ENCODE peak calls at places on chromosome 18, in five cellular contexts. One of them, this sample, is unnamed.

GRCh38 chr18:10530852-10531251 is 5.0 kb downstream of the NAPG start:
- DNase-seq in SK-N-SH: no peak
- DNase-seq in tibial artery: no peak
- DNase-seq in IMR-90: no peak
- DNase-seq in neural progenitor cell: no peak
- DNase-seq in this sample: no peak

GRCh38 chr18:14974576-14974975 is 226.6 kb downstream of the ANKRD30B start:
- DNase-seq in tibial artery: no peak
- DNase-seq in neural progenitor cell: no peak
- DNase-seq in SK-N-SH: no peak
- DNase-seq in IMR-90: no peak
- DNase-seq in this sample: no peak

GRCh38 chr18:69757733-69758132 is 189.9 kb downstream of the CD226 start:
- DNase-seq in SK-N-SH: no peak
- DNase-seq in neural progenitor cell: peak; percentile 23
- DNase-seq in tibial artery: no peak
- DNase-seq in IMR-90: peak; percentile 66
- DNase-seq in this sample: no peak

GRCh38 chr18:59957957-59958356 is 58.2 kb downstream of the PMAIP1 start:
- DNase-seq in SK-N-SH: peak; percentile 78
- DNase-seq in IMR-90: peak; percentile 83
- DNase-seq in neural progenitor cell: no peak
- DNase-seq in tibial artery: no peak
- DNase-seq in this sample: peak; percentile 74

GRCh38 chr18:3148930-3149535 is 70.7 kb downstream of the MYOM1 start:
- DNase-seq in SK-N-SH: no peak
- DNase-seq in neural progenitor cell: no peak
- DNase-seq in IMR-90: peak; percentile 5
- DNase-seq in tibial artery: no peak
- DNase-seq in this sample: no peak

GRCh38 chr18:58045265-58046086 is 1.4 kb downstream of the NEDD4L start:
- DNase-seq in IMR-90: peak; percentile 31
- DNase-seq in neural progenitor cell: peak; percentile 67
- DNase-seq in tibial artery: peak; percentile 28
- DNase-seq in SK-N-SH: peak; percentile 42
- DNase-seq in this sample: peak; percentile 48

GRCh38 chr18:29823671-29824070 is 1218.9 kb downstream of the DSC3 start:
- DNase-seq in IMR-90: no peak
- DNase-seq in tibial artery: no peak
- DNase-seq in neural progenitor cell: no peak
- DNase-seq in SK-N-SH: no peak
- DNase-seq in this sample: no peak

GRCh38 chr18:59566507-59566906 is 130.7 kb downstream of the CCBE1 start:
- DNase-seq in neural progenitor cell: no peak
- DNase-seq in IMR-90: peak; percentile 82
- DNase-seq in tibial artery: no peak
- DNase-seq in SK-N-SH: no peak
- DNase-seq in this sample: no peak

GRCh38 chr18:62446511-62446910 is 76.3 kb upstream of the ZCCHC2 start:
- DNase-seq in neural progenitor cell: no peak
- DNase-seq in SK-N-SH: no peak
- DNase-seq in tibial artery: no peak
- DNase-seq in IMR-90: no peak
- DNase-seq in this sample: no peak

GRCh38 chr18:26057208-26057821 is 33.1 kb downstream of the SS18 start:
- DNase-seq in IMR-90: peak; percentile 65
- DNase-seq in tibial artery: no peak
- DNase-seq in neural progenitor cell: no peak
- DNase-seq in SK-N-SH: peak; percentile 65
- DNase-seq in this sample: no peak

GRCh38 chr18:57901819-57902600 is 98.9 kb upstream of the ATP8B1 start:
- DNase-seq in SK-N-SH: no peak
- DNase-seq in neural progenitor cell: no peak
- DNase-seq in IMR-90: peak; percentile 16
- DNase-seq in tibial artery: no peak
- DNase-seq in this sample: no peak

GRCh38 chr18:63322908-63323634 is 3.5 kb upstream of the BCL2 start:
- DNase-seq in IMR-90: peak; percentile 73
- DNase-seq in SK-N-SH: peak; percentile 68
- DNase-seq in neural progenitor cell: peak; percentile 84
- DNase-seq in tibial artery: peak; percentile 42
- DNase-seq in this sample: peak; percentile 80

GRCh38 chr18:377088-377487 is 109.2 kb upstream of the THOC1 start:
- DNase-seq in neural progenitor cell: no peak
- DNase-seq in tibial artery: no peak
- DNase-seq in IMR-90: no peak
- DNase-seq in SK-N-SH: peak; percentile 37
- DNase-seq in this sample: no peak

GRCh38 chr18:2448565-2449151 is 122.6 kb downstream of the METTL4 start:
- DNase-seq in tibial artery: no peak
- DNase-seq in IMR-90: no peak
- DNase-seq in neural progenitor cell: no peak
- DNase-seq in SK-N-SH: no peak
- DNase-seq in this sample: no peak

GRCh38 chr18:62710417-62710816 is 4.9 kb upstream of the PHLPP1 start:
- DNase-seq in neural progenitor cell: no peak
- DNase-seq in SK-N-SH: peak; percentile 11
- DNase-seq in IMR-90: peak; percentile 33
- DNase-seq in tibial artery: no peak
- DNase-seq in this sample: no peak

GRCh38 chr18:65737346-65737745 is 13.5 kb upstream of the CDH7 start:
- DNase-seq in neural progenitor cell: peak; percentile 21
- DNase-seq in IMR-90: no peak
- DNase-seq in SK-N-SH: no peak
- DNase-seq in tibial artery: no peak
- DNase-seq in this sample: no peak

GRCh38 chr18:78979058-78979680 is 449 bp upstream of the SALL3 start:
- DNase-seq in IMR-90: no peak
- DNase-seq in tibial artery: no peak
- DNase-seq in SK-N-SH: peak; percentile 54
- DNase-seq in neural progenitor cell: peak; percentile 87
- DNase-seq in this sample: no peak

GRCh38 chr18:59478591-59478990 is 119.5 kb upstream of the LMAN1 start:
- DNase-seq in neural progenitor cell: no peak
- DNase-seq in SK-N-SH: peak; percentile 50
- DNase-seq in tibial artery: no peak
- DNase-seq in IMR-90: peak; percentile 47
- DNase-seq in this sample: no peak

GRCh38 chr18:7772496-7772861 is 205.4 kb downstream of the PTPRM start:
- DNase-seq in neural progenitor cell: no peak
- DNase-seq in tibial artery: no peak
- DNase-seq in SK-N-SH: no peak
- DNase-seq in IMR-90: no peak
- DNase-seq in this sample: no peak

GRCh38 chr18:24321071-24321470 is 76.6 kb downstream of the OSBPL1A start:
- DNase-seq in tibial artery: no peak
- DNase-seq in IMR-90: peak; percentile 9
- DNase-seq in SK-N-SH: no peak
- DNase-seq in neural progenitor cell: no peak
- DNase-seq in this sample: no peak

GRCh38 chr18:24315170-24315569 is 82.5 kb downstream of the OSBPL1A start:
- DNase-seq in SK-N-SH: no peak
- DNase-seq in neural progenitor cell: no peak
- DNase-seq in tibial artery: no peak
- DNase-seq in IMR-90: peak; percentile 83
- DNase-seq in this sample: no peak

GRCh38 chr18:24317370-24317769 is 80.3 kb downstream of the OSBPL1A start:
- DNase-seq in IMR-90: no peak
- DNase-seq in SK-N-SH: no peak
- DNase-seq in tibial artery: no peak
- DNase-seq in neural progenitor cell: no peak
- DNase-seq in this sample: no peak

GRCh38 chr18:24322594-24323136 is 75.0 kb downstream of the OSBPL1A start:
- DNase-seq in IMR-90: peak; percentile 58
- DNase-seq in SK-N-SH: no peak
- DNase-seq in neural progenitor cell: no peak
- DNase-seq in tibial artery: no peak
- DNase-seq in this sample: no peak

DNA sequence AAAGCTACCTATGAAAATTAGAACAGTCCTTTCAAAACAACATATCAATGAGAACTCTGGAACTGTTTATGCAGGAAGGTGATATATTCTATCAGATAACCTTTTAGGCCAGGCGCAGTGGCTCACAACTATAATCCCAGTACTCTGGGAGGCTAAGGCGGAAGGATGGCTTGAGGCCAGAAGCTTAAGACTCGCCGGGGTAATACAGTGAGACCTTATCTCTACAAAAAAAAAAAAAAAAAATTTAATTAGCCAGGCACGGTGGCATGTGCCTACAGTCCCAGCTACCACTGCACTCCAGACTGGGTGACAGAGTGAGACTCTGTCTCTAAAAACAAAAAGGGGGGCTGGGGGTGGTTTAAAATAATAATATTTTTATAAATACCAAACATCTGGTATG is 77.9 kb downstream of the OSBPL1A start:
- DNase-seq in SK-N-SH: peak; percentile 43
- DNase-seq in tibial artery: no peak
- DNase-seq in IMR-90: no peak
- DNase-seq in neural progenitor cell: no peak
- DNase-seq in this sample: no peak
- TF ChIP-seq CTCF in SK-N-SH: no peak
- TF ChIP-seq CTCF in tibial artery: no peak
- TF ChIP-seq CTCF in IMR-90: no peak
- TF ChIP-seq CTCF in neural progenitor cell: no peak
- TF ChIP-seq CTCF in this sample: no peak

GRCh38 chr18:54718436-54718773 is 109.9 kb upstream of the RAB27B start:
- DNase-seq in SK-N-SH: no peak
- DNase-seq in IMR-90: no peak
- DNase-seq in neural progenitor cell: no peak
- DNase-seq in tibial artery: no peak
- DNase-seq in this sample: no peak
- H3K4me3 ChIP-seq in SK-N-SH: peak overlapping the region; percentile 31
- H3K4me3 ChIP-seq in IMR-90: no peak overlapping the region
- H3K4me3 ChIP-seq in neural progenitor cell: no peak overlapping the region
- H3K4me3 ChIP-seq in tibial artery: no peak overlapping the region
- H3K4me3 ChIP-seq in this sample: no peak overlapping the region

GRCh38 chr18:74459877-74460276 is 2.8 kb upstream of the DIPK1C start:
- DNase-seq in neural progenitor cell: peak; percentile 70
- DNase-seq in IMR-90: no peak
- DNase-seq in tibial artery: no peak
- DNase-seq in SK-N-SH: peak; percentile 46
- DNase-seq in this sample: no peak
- TF ChIP-seq CTCF in neural progenitor cell: peak; percentile 57
- TF ChIP-seq CTCF in IMR-90: no peak
- TF ChIP-seq CTCF in tibial artery: no peak
- TF ChIP-seq CTCF in SK-N-SH: peak; percentile 37
- TF ChIP-seq CTCF in this sample: no peak

GRCh38 chr18:36185157-36185556 is 2.1 kb upstream of the MOCOS start:
- DNase-seq in neural progenitor cell: no peak
- DNase-seq in tibial artery: no peak
- DNase-seq in IMR-90: no peak
- DNase-seq in SK-N-SH: no peak
- DNase-seq in this sample: peak; percentile 19

GRCh38 chr18:36186461-36187137 is 698 bp upstream of the MOCOS start:
- DNase-seq in tibial artery: peak; percentile 29
- DNase-seq in neural progenitor cell: peak; percentile 43
- DNase-seq in IMR-90: no peak
- DNase-seq in SK-N-SH: peak; percentile 62
- DNase-seq in this sample: peak; percentile 37

GRCh38 chr18:36183987-36184386 is 3.3 kb upstream of the MOCOS start:
- DNase-seq in IMR-90: no peak
- DNase-seq in tibial artery: no peak
- DNase-seq in SK-N-SH: no peak
- DNase-seq in neural progenitor cell: no peak
- DNase-seq in this sample: no peak

GRCh38 chr18:36187138-36187825 is at the start of gene MOCOS:
- DNase-seq in tibial artery: peak; percentile 68
- DNase-seq in IMR-90: peak; percentile 42
- DNase-seq in SK-N-SH: peak; percentile 92
- DNase-seq in neural progenitor cell: peak; percentile 89
- DNase-seq in this sample: peak; percentile 69

DNA sequence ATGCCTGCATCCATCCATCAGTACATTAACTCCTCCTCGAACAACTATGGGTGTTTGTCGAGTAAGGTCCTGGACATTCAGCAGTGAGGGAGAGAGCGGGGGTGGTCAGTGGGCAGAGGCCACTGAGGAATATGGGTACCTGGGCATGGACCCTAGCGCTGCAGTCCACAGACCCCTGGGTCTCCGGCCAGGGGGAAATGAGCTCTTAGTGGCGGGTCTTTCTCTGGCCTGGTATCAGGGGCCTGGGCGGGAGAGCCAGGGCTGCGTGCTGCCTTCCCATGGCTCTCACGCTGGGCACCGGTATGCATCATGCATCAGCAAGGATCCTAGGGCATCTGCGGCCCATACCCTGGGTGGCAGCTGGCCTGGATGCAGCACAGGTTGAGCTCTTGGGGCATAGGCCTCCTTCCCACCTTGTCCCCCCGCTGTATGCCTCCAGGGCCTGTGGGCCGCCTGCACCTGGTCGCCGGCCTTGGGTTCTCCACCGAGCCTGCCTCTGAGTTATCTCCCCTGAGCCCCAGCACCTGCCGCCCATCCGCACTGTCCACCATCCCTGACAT is 1.3 kb upstream of the MOCOS start:
- DNase-seq in tibial artery: no peak
- DNase-seq in SK-N-SH: no peak
- DNase-seq in IMR-90: no peak
- DNase-seq in neural progenitor cell: no peak
- DNase-seq in this sample: no peak
- H3K4me3 ChIP-seq in tibial artery: peak overlapping the region; percentile 56
- H3K4me3 ChIP-seq in SK-N-SH: no peak overlapping the region
- H3K4me3 ChIP-seq in IMR-90: peak overlapping the region; percentile 91
- H3K4me3 ChIP-seq in neural progenitor cell: no peak overlapping the region
- H3K4me3 ChIP-seq in this sample: no peak overlapping the region